ENCODE peak calls at places on chromosomes 6 and 20, in seven cellular contexts. T, M, C, P, U, I and K are unnamed samples.

GRCh38 chr20:6492396-6493055 is 275.0 kb upstream of the BMP2 start:
- DNase-seq in T (no peak), M (no peak), C (peak), P (no peak), U (peak), I (no peak), K (peak)

GRCh38 chr6:69705954-69706353 is 90.9 kb downstream of the LMBRD1 start:
- DNase-seq in T (no peak), M (no peak), C (no peak), P (no peak), U (no peak), I (peak), K (no peak)

GRCh38 chr6:146905313-146905712 is 298.9 kb upstream of the STXBP5 start:
- DNase-seq in T (no peak), M (no peak), C (peak), P (no peak), U (peak), I (no peak), K (no peak)

GRCh38 chr6:166586424-166587156 is at the start of gene RAMACL:
- DNase-seq in T (no peak), M (no peak), C (no peak), P (peak), U (no peak), I (peak), K (no peak)

GRCh38 chr20:17498181-17498580 is 33.0 kb downstream of the BFSP1 start:
- DNase-seq in T (no peak), M (no peak), C (peak), P (no peak), U (no peak), I (no peak), K (no peak)

GRCh38 chr20:4373454-4373853 is 348.3 kb upstream of the PRND start:
- DNase-seq in T (no peak), M (no peak), C (no peak), P (no peak), U (no peak), I (no peak), K (no peak)

GRCh38 chr6:15776458-15776980 is 113.7 kb upstream of the DTNBP1 start:
- DNase-seq in T (no peak), M (no peak), C (no peak), P (no peak), U (no peak), I (no peak), K (no peak)

GRCh38 chr6:44739163-44739562 is 351.7 kb downstream of the CDC5L start:
- DNase-seq in T (no peak), M (no peak), C (no peak), P (no peak), U (peak), I (peak), K (no peak)

GRCh38 chr6:158751842-158752424 is 67.2 kb downstream of the EZR start:
- DNase-seq in T (no peak), M (no peak), C (no peak), P (no peak), U (no peak), I (no peak), K (no peak)

GRCh38 chr6:73519943-73520687 is 717 bp downstream of the EEF1A1 start:
- DNase-seq in T (peak), M (no peak), C (peak), P (peak), U (peak), I (peak), K (peak)

GRCh38 chr6:166417285-166417691 is 34.5 kb upstream of the MPC1 start:
- DNase-seq in T (peak), M (no peak), C (no peak), P (no peak), U (no peak), I (no peak), K (no peak)

GRCh38 chr6:120378582-120379220 is 955.6 kb downstream of the TBC1D32 start:
- DNase-seq in T (no peak), M (no peak), C (peak), P (peak), U (peak), I (peak), K (no peak)

GRCh38 chr6:139490482-139490881 is 116.0 kb upstream of the CITED2 start:
- DNase-seq in T (no peak), M (peak), C (peak), P (no peak), U (no peak), I (no peak), K (no peak)

GRCh38 chr6:93848011-93848620 is 428.8 kb upstream of the EPHA7 start:
- DNase-seq in T (no peak), M (no peak), C (no peak), P (no peak), U (no peak), I (peak), K (no peak)

GRCh38 chr6:166036321-166037105 is 131.1 kb downstream of the TBXT start:
- DNase-seq in T (no peak), M (no peak), C (peak), P (no peak), U (peak), I (no peak), K (no peak)

GRCh38 chr20:62707981-62708521 is 585 bp upstream of the NTSR1 start:
- DNase-seq in T (no peak), M (no peak), C (no peak), P (peak), U (no peak), I (peak), K (no peak)

GRCh38 chr6:82072113-82072512 is 175.4 kb downstream of the IBTK start:
- DNase-seq in T (no peak), M (no peak), C (peak), P (no peak), U (peak), I (no peak), K (no peak)

GRCh38 chr6:49264909-49265308 is 198.1 kb downstream of the MMUT start:
- DNase-seq in T (peak), M (no peak), C (no peak), P (no peak), U (no peak), I (no peak), K (no peak)

GRCh38 chr6:122077603-122078002 is 321.8 kb upstream of the HSF2 start:
- DNase-seq in T (no peak), M (no peak), C (no peak), P (no peak), U (no peak), I (no peak), K (no peak)

GRCh38 chr6:46748940-46749503 is 2.3 kb downstream of the ANKRD66 start:
- DNase-seq in T (no peak), M (no peak), C (no peak), P (no peak), U (no peak), I (no peak), K (no peak)

GRCh38 chr6:15864033-15864707 is 201.3 kb upstream of the DTNBP1 start:
- DNase-seq in T (no peak), M (no peak), C (no peak), P (no peak), U (no peak), I (no peak), K (no peak)

GRCh38 chr6:89385156-89385667 is 26.9 kb downstream of the RRAGD start:
- DNase-seq in T (no peak), M (peak), C (peak), P (no peak), U (peak), I (no peak), K (no peak)

GRCh38 chr20:63226020-63226943 is 9.4 kb upstream of the BIRC7 start:
- DNase-seq in T (no peak), M (no peak), C (no peak), P (no peak), U (peak), I (no peak), K (no peak)

GRCh38 chr6:22399693-22400092 is 102.9 kb upstream of the PRL start:
- DNase-seq in T (no peak), M (peak), C (peak), P (no peak), U (peak), I (no peak), K (no peak)

GRCh38 chr20:46439837-46440236 is 33.4 kb upstream of the ELMO2 start:
- DNase-seq in T (no peak), M (no peak), C (no peak), P (no peak), U (no peak), I (no peak), K (no peak)

GRCh38 chr6:73610444-73611275 is 43.1 kb downstream of the SLC17A5 start:
- DNase-seq in T (no peak), M (no peak), C (peak), P (peak), U (peak), I (peak), K (no peak)

GRCh38 chr6:41896280-41896679 is 1.1 kb upstream of the USP49 start:
- DNase-seq in T (no peak), M (no peak), C (no peak), P (no peak), U (no peak), I (no peak), K (no peak)

DNA sequence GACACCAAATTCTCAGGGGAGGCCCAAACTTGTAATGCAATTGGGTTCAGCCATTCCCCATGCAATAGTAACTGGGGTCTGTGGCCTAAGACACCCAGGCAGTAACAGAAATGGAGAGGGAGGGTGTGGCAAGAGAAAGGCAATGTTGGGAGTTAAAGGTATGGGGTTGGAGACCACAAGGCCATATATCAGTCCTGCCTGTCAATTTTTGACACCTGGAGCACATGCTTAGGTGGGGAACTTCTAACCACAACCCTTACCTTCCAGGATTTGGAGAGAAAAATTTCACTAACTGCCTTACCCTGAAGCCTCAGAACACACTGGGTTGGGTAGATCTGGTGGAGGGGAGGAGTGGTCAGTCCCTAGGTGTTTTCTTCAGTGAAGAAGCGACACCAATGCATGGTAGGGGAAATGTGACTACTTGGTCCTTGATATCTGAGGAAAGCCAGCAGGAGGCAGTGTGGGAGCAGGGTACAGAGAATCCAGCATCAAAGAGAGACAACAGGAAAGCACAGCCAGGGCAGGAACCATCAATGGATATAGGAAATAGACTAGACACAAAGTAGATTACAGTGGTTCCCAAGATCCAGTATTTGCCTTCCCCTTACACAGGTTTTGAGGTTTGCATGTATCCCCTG is 6.8 kb upstream of the USP49 start:
- DNase-seq in T (no peak), M (no peak), C (peak), P (peak), U (no peak), I (peak), K (no peak)
- TF ChIP-seq CTCF in T (no peak), M (peak), C (peak), P (peak), U (peak), I (peak), K (peak)

DNA sequence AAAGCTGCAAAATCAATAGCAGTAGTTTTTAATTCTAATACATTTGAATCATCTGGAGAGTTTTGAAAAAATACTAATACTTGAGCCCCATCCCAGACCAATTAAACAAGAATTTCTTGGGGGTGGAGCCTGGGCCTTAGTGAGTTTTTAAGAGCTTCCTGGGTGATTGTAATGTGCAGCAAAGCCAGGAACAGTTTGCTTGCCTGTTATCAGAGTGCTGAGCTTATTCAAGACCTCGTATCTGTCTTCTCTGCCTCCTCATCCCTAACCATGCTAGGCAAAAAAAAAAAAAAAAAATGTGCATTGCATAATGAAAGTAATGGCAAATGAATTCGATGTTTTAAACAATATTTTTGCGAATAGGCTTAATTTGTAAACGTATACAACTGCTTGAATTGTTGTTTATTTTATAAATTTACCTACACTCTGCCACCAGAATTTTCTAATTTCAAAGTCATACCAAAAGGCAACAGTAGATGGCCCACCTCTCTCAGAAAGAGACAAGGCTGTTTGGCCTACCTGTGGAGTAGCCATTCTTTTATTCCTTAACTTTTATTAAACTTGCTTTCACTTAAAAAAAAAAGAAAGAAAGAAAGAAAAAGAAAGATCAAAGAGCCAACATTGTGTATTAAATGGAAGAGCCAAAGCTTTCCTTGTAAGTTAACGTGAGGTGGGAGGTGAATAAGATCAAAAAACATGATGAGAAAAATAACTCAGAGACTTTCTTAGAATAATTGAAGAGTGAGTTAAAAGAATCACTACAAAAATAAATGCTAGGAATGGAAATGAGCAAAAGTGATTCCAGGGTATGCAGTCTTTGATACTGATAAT is 36.2 kb upstream of the MYB start:
- DNase-seq in T (no peak), M (no peak), C (peak), P (no peak), U (peak), I (peak), K (no peak)
- TF ChIP-seq CTCF in T (no peak), M (peak), C (peak), P (peak), U (peak), I (peak), K (peak)

GRCh38 chr20:846894-847278 is 13.4 kb downstream of the FAM110A start:
- DNase-seq in T (no peak), M (no peak), C (no peak), P (peak), U (no peak), I (no peak), K (no peak)
- TF ChIP-seq CTCF in T (no peak), M (no peak), C (no peak), P (no peak), U (no peak), I (no peak), K (no peak)

DNA sequence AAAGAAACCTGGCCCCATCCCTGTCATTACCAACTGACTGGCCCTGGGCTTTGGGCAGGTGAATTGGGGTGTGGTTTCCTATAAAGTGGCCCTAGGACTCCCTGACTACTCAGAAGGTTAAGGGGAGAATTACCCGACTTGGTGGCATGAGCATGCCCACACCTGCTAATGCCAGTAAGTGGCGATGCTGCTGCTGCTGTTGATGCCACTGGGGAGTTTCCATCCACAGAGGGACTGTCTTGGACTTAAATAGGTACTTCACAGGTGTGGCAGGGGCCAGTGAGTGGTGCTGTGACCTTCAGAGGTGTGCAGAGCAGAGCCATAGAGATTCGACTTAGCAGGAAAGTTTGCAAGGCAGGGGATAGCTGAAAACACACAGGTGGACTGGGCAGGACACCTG is 32.6 kb upstream of the MDFI start:
- DNase-seq in T (peak), M (no peak), C (no peak), P (no peak), U (no peak), I (no peak), K (no peak)
- TF ChIP-seq CTCF in T (no peak), M (no peak), C (no peak), P (no peak), U (no peak), I (no peak), K (no peak)